ENCODE peak calls at places on chromosomes 5 and 9, in ten cellular contexts. X, J, Q, E, K, D, G, O, M and Z are unnamed samples. For H3K4me1, the result is how much of the 10 kb centered on the place peaks cover.

GRCh38 chr9:131781069-131781468 is 41.2 kb upstream of the RAPGEF1 start:
- DNase-seq in E (no peak), X (no peak), G (no peak), K (peak), J (no peak), Q (no peak), M (no peak), O (no peak), D (no peak), Z (no peak)

GRCh38 chr5:101306391-101307137 is 403.5 kb upstream of the ST8SIA4 start:
- DNase-seq in J (no peak), O (no peak), K (peak), Q (no peak), M (no peak), G (no peak), X (no peak), E (no peak), D (no peak), Z (no peak)

GRCh38 chr5:94376672-94377345 is 241.6 kb downstream of the KIAA0825 start:
- DNase-seq in D (no peak), G (no peak), K (no peak), J (no peak), Q (no peak), O (no peak), E (no peak), X (no peak), M (no peak), Z (no peak)

GRCh38 chr5:145872486-145872885 is 328 bp downstream of the GRXCR2 start:
- DNase-seq in M (no peak), G (no peak), K (no peak), Q (no peak), D (no peak), J (no peak), X (peak), E (no peak), O (no peak), Z (peak)

GRCh38 chr9:91036356-91036755 is 234.7 kb downstream of the SYK start:
- DNase-seq in E (no peak), Q (no peak), G (no peak), O (no peak), D (no peak), J (no peak), K (no peak), M (no peak), X (no peak), Z (peak)

GRCh38 chr5:191949-192690 is 825 bp downstream of the LRRC14B start:
- DNase-seq in O (no peak), E (no peak), M (no peak), D (no peak), G (no peak), Q (no peak), J (no peak), K (no peak), X (no peak), Z (peak)

GRCh38 chr5:67192719-67193464 is 3.7 kb downstream of the CD180 start:
- DNase-seq in O (no peak), J (no peak), M (no peak), Q (no peak), E (no peak), G (no peak), D (no peak), X (no peak), K (no peak), Z (no peak)

GRCh38 chr5:93890657-93891056 is 149.3 kb upstream of the POU5F2 start:
- DNase-seq in J (no peak), K (no peak), G (no peak), E (no peak), Q (no peak), M (no peak), O (no peak), X (no peak), D (no peak), Z (no peak)

GRCh38 chr5:95924720-95925119 is 36.9 kb downstream of the ELL2 start:
- DNase-seq in G (no peak), E (peak), O (no peak), K (peak), D (no peak), X (no peak), M (no peak), Q (peak), J (no peak), Z (no peak)

GRCh38 chr5:86971034-86971511 is 296.6 kb upstream of the RASA1 start:
- DNase-seq in X (no peak), Q (no peak), M (no peak), D (no peak), K (peak), O (no peak), G (no peak), J (no peak), E (peak), Z (no peak)

GRCh38 chr5:68494771-68495170 is 279.2 kb downstream of the PIK3R1 start:
- DNase-seq in M (no peak), E (peak), J (no peak), G (no peak), Q (no peak), D (no peak), K (no peak), O (no peak), X (no peak), Z (no peak)

GRCh38 chr5:13917061-13917460 is 27.4 kb downstream of the DNAH5 start:
- DNase-seq in Q (no peak), D (no peak), O (no peak), M (no peak), G (no peak), E (no peak), J (no peak), X (no peak), K (no peak), Z (no peak)

GRCh38 chr9:105295151-105295550 is 50.7 kb downstream of the SLC44A1 start:
- DNase-seq in K (no peak), M (no peak), X (no peak), Q (no peak), E (no peak), G (no peak), J (no peak), O (no peak), D (no peak), Z (no peak)

GRCh38 chr5:91401175-91401574 is 18.1 kb upstream of the ARRDC3 start:
- DNase-seq in E (peak), K (no peak), G (no peak), Q (no peak), J (no peak), D (no peak), X (no peak), O (no peak), M (no peak), Z (no peak)

GRCh38 chr9:121604654-121605053 is 46.8 kb upstream of the DAB2IP start:
- DNase-seq in M (no peak), O (no peak), D (no peak), J (no peak), E (no peak), G (no peak), K (no peak), Q (no peak), X (no peak), Z (no peak)
- H3K4me1 ChIP-seq in M (under half), O (under half), D (under half), J (half or more), E (under half), G (under half), K (under half), Q (under half), X (under half), Z (under half)

GRCh38 chr5:5344606-5345005 is 77.9 kb upstream of the ICE1 start:
- DNase-seq in D (no peak), M (no peak), E (no peak), J (no peak), O (no peak), K (no peak), X (no peak), G (no peak), Q (no peak), Z (no peak)
- H3K27ac ChIP-seq in D (no peak), M (no peak), E (no peak), J (no peak), O (no peak), K (peak), X (no peak), G (no peak), Q (no peak), Z (no peak)

GRCh38 chr5:149486726-149487635 is 64.3 kb downstream of the CSNK1A1 start:
- DNase-seq in Q (no peak), O (no peak), G (no peak), D (no peak), M (no peak), K (no peak), J (no peak), X (no peak), E (peak), Z (no peak)

GRCh38 chr5:149488645-149489306 is 62.5 kb downstream of the CSNK1A1 start:
- DNase-seq in O (no peak), K (peak), J (peak), D (no peak), Q (no peak), M (no peak), X (peak), E (no peak), G (no peak), Z (peak)

GRCh38 chr5:149489605-149490037 is 61.6 kb downstream of the CSNK1A1 start:
- DNase-seq in J (no peak), Q (no peak), X (no peak), K (peak), E (peak), D (no peak), O (no peak), M (no peak), G (peak), Z (no peak)

GRCh38 chr5:149487672-149488071 is 63.6 kb downstream of the CSNK1A1 start:
- DNase-seq in X (no peak), G (no peak), E (no peak), M (no peak), Q (no peak), K (no peak), D (no peak), J (no peak), O (no peak), Z (no peak)

GRCh38 chr5:149485655-149486615 is 65.3 kb downstream of the CSNK1A1 start:
- DNase-seq in X (peak), G (peak), M (no peak), E (peak), J (peak), K (peak), D (no peak), O (peak), Q (peak), Z (peak)
- TF ChIP-seq POLR2A in X (peak), G (no peak), M (no peak), E (peak), J (no peak), K (no peak), D (no peak), O (peak), Q (no peak), Z (no peak)

DNA sequence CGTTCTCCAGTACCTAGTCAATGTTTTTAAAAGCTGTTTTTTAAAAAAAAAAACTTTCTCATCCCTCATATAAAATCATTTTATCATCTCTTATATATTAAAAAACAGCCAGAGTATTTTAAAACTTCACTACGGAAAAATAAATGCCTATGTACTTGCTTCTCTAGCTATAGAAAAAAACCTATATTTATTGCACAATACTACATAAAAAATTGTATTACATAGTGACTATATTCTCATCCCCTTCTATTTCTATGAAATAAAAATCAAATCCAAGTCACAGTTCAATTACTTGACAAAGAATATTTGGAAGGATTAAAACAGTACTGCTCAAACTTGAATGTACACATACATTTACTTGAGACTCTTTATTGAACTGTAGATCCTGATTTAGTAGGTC is 56.7 kb downstream of the RICTOR start:
- DNase-seq in D (no peak), G (no peak), O (no peak), M (no peak), Q (no peak), J (no peak), E (no peak), K (no peak), X (no peak), Z (no peak)
- H3K4me1 ChIP-seq in D (under half), G (under half), O (under half), M (under half), Q (under half), J (under half), E (under half), K (half or more), X (under half), Z (under half)

GRCh38 chr5:112016980-112017379 is 260.0 kb upstream of the NREP start:
- DNase-seq in K (no peak), O (no peak), Q (no peak), D (no peak), X (no peak), J (no peak), E (no peak), G (no peak), M (no peak), Z (no peak)

GRCh38 chr5:112014771-112015170 is 257.8 kb upstream of the NREP start:
- DNase-seq in E (no peak), X (no peak), J (no peak), G (no peak), Q (no peak), K (no peak), O (no peak), M (no peak), D (no peak), Z (no peak)

GRCh38 chr5:112023766-112024165 is 266.8 kb upstream of the NREP start:
- DNase-seq in Q (no peak), O (no peak), K (no peak), X (no peak), D (no peak), J (no peak), M (no peak), G (no peak), E (no peak), Z (no peak)

GRCh38 chr5:112013660-112014059 is 256.7 kb upstream of the NREP start:
- DNase-seq in O (no peak), G (no peak), K (no peak), Q (no peak), D (no peak), X (no peak), E (no peak), J (no peak), M (no peak), Z (no peak)

GRCh38 chr5:112018846-112019245 is 261.9 kb upstream of the NREP start:
- DNase-seq in K (no peak), G (no peak), X (no peak), E (no peak), M (peak), J (no peak), Q (no peak), O (no peak), D (no peak), Z (no peak)
- H3K27ac ChIP-seq in K (no peak), G (no peak), X (no peak), E (no peak), M (no peak), J (no peak), Q (no peak), O (no peak), D (no peak), Z (no peak)

GRCh38 chr5:160475864-160476438 is 54.3 kb downstream of the PTTG1 start:
- DNase-seq in K (no peak), Q (no peak), O (no peak), X (peak), G (no peak), M (no peak), J (no peak), D (no peak), E (no peak), Z (no peak)
- TF ChIP-seq POLR2A in K (no peak), Q (no peak), O (no peak), X (no peak), G (no peak), M (no peak), J (no peak), D (no peak), E (no peak), Z (no peak)